ENCODE peak calls at places on chromosomes 11 and 22, in nine cellular contexts. O, S, P, N, Z, A, U, W and K are unnamed samples.

GRCh38 chr11:16815047-16815767 is 76.8 kb downstream of the C11orf58 start:
- DNase-seq in U (peak), P (peak), W (no peak), A (peak), Z (peak), O (no peak), N (no peak), S (peak), K (no peak)

GRCh38 chr11:3816673-3817072 is 8.3 kb downstream of the PGAP2 start:
- DNase-seq in S (no peak), A (no peak), U (no peak), W (no peak), N (no peak), Z (no peak), P (no peak), O (no peak), K (no peak)

GRCh38 chr11:65112551-65113360 is 1.1 kb downstream of the TM7SF2 start:
- DNase-seq in Z (peak), S (peak), U (no peak), N (peak), O (no peak), W (no peak), P (no peak), A (peak), K (no peak)

GRCh38 chr22:20423636-20424511 is 13.8 kb downstream of the SCARF2 start:
- DNase-seq in N (peak), O (no peak), A (no peak), U (no peak), Z (no peak), W (no peak), P (no peak), S (no peak), K (no peak)

GRCh38 chr22:40247976-40248375 is 70.3 kb downstream of the TNRC6B start:
- DNase-seq in U (no peak), S (no peak), Z (no peak), N (no peak), O (no peak), A (no peak), P (no peak), W (no peak), K (no peak)

GRCh38 chr22:43566021-43566420 is 154.2 kb downstream of the MPPED1 start:
- DNase-seq in A (no peak), U (no peak), Z (no peak), O (no peak), N (no peak), W (no peak), S (no peak), P (peak), K (no peak)

GRCh38 chr22:49525776-49526535 is 301.7 kb downstream of the BRD1 start:
- DNase-seq in O (no peak), U (no peak), W (no peak), A (no peak), N (no peak), Z (no peak), S (no peak), P (no peak), K (no peak)

GRCh38 chr11:77071671-77072605 is 5.2 kb downstream of the CAPN5 start:
- DNase-seq in U (peak), N (peak), O (no peak), S (peak), A (peak), W (no peak), P (peak), Z (no peak), K (no peak)

GRCh38 chr22:35477911-35478582 is 62.6 kb upstream of the RASD2 start:
- DNase-seq in O (no peak), W (peak), S (peak), U (peak), Z (peak), P (peak), N (no peak), A (peak), K (no peak)

GRCh38 chr11:19918302-19919049 is 205.8 kb downstream of the NAV2 start:
- DNase-seq in P (peak), A (no peak), U (peak), N (no peak), O (no peak), S (no peak), Z (peak), W (no peak), K (no peak)

GRCh38 chr11:72589802-72590761 is 84.1 kb downstream of the PDE2A start:
- DNase-seq in U (peak), Z (no peak), N (peak), P (peak), O (no peak), S (peak), A (peak), W (no peak), K (no peak)

GRCh38 chr11:33258631-33259184 is 1.5 kb downstream of the HIPK3 start:
- DNase-seq in A (peak), W (no peak), S (no peak), O (no peak), Z (no peak), N (no peak), P (peak), U (peak), K (no peak)

GRCh38 chr11:2987881-2988280 is 4.2 kb downstream of the NAP1L4 start:
- DNase-seq in P (no peak), Z (no peak), S (no peak), O (no peak), W (no peak), U (no peak), N (no peak), A (no peak), K (no peak)

GRCh38 chr11:12216542-12217422 is 106.4 kb downstream of the MICAL2 start:
- DNase-seq in P (no peak), O (no peak), S (no peak), U (no peak), A (peak), W (no peak), N (no peak), Z (peak), K (no peak)

GRCh38 chr11:8168485-8169257 is at the start of gene RIC3:
- DNase-seq in P (no peak), O (no peak), S (peak), Z (no peak), A (no peak), N (peak), W (no peak), U (no peak), K (no peak)

GRCh38 chr22:45455212-45455611 is 41.7 kb downstream of the RIBC2 start:
- DNase-seq in O (no peak), Z (peak), A (no peak), P (peak), U (no peak), W (no peak), N (no peak), S (no peak), K (no peak)

GRCh38 chr22:50236731-50237409 is 8.0 kb downstream of the TUBGCP6 start:
- DNase-seq in W (no peak), A (no peak), Z (peak), N (peak), U (peak), S (no peak), O (no peak), P (no peak), K (no peak)

GRCh38 chr11:112863304-112863703 is 97.9 kb upstream of the NCAM1 start:
- DNase-seq in U (no peak), A (no peak), O (no peak), W (no peak), P (no peak), N (no peak), S (no peak), Z (no peak), K (no peak)

GRCh38 chr11:96390403-96390830 is 604 bp downstream of the JRKL start:
- DNase-seq in N (no peak), P (peak), S (no peak), U (peak), Z (peak), W (no peak), A (peak), O (no peak), K (peak)

GRCh38 chr11:95968585-95968984 is 44.7 kb upstream of the MTMR2 start:
- DNase-seq in A (peak), P (no peak), N (no peak), W (peak), S (no peak), U (peak), O (no peak), Z (no peak), K (no peak)

GRCh38 chr11:124740277-124740882 is 638 bp downstream of the NRGN start:
- DNase-seq in U (peak), W (no peak), A (no peak), O (no peak), N (no peak), Z (no peak), S (peak), P (no peak), K (no peak)

GRCh38 chr11:129279326-129280026 is 87.4 kb upstream of the ARHGAP32 start:
- DNase-seq in A (peak), P (peak), Z (peak), W (peak), O (no peak), U (peak), N (peak), S (peak), K (peak)

GRCh38 chr11:129281471-129282268 is 89.5 kb upstream of the ARHGAP32 start:
- DNase-seq in W (no peak), N (no peak), O (no peak), P (no peak), S (no peak), Z (no peak), U (no peak), A (no peak), K (no peak)

GRCh38 chr11:129280027-129280811 is 88.1 kb upstream of the ARHGAP32 start:
- DNase-seq in S (peak), A (peak), W (no peak), P (peak), Z (no peak), U (peak), O (no peak), N (no peak), K (no peak)

GRCh38 chr11:129277216-129277838 is 85.2 kb upstream of the ARHGAP32 start:
- DNase-seq in Z (no peak), W (peak), P (no peak), N (no peak), U (peak), S (no peak), A (no peak), O (no peak), K (no peak)

GRCh38 chr11:129278586-129279319 is 86.6 kb upstream of the ARHGAP32 start:
- DNase-seq in P (no peak), O (no peak), Z (peak), U (no peak), N (peak), S (peak), W (peak), A (no peak), K (no peak)
- TF ChIP-seq CTCF in P (no peak), O (no peak), Z (no peak), U (no peak), N (no peak), S (no peak), W (no peak), A (no peak), K (peak)

GRCh38 chr11:31687256-31687655 is 123.9 kb downstream of the PAX6 start:
- DNase-seq in Z (no peak), N (no peak), S (no peak), U (peak), W (no peak), O (no peak), P (peak), A (peak), K (no peak)

GRCh38 chr11:31690516-31690915 is 120.6 kb downstream of the PAX6 start:
- DNase-seq in W (no peak), N (no peak), O (no peak), S (no peak), Z (no peak), U (no peak), P (no peak), A (no peak), K (no peak)

GRCh38 chr11:31690041-31690440 is 121.1 kb downstream of the PAX6 start:
- DNase-seq in N (no peak), O (no peak), A (peak), Z (no peak), P (peak), U (peak), S (no peak), W (no peak), K (no peak)

GRCh38 chr11:31687861-31688260 is 123.3 kb downstream of the PAX6 start:
- DNase-seq in S (no peak), Z (no peak), W (no peak), O (no peak), P (no peak), N (no peak), U (no peak), A (no peak), K (no peak)

GRCh38 chr11:31689559-31689958 is 121.6 kb downstream of the PAX6 start:
- DNase-seq in Z (no peak), A (no peak), O (no peak), N (no peak), U (no peak), S (no peak), P (no peak), W (no peak), K (no peak)
- TF ChIP-seq CTCF in Z (no peak), A (no peak), O (no peak), N (no peak), U (no peak), S (no peak), P (no peak), W (no peak), K (no peak)

DNA sequence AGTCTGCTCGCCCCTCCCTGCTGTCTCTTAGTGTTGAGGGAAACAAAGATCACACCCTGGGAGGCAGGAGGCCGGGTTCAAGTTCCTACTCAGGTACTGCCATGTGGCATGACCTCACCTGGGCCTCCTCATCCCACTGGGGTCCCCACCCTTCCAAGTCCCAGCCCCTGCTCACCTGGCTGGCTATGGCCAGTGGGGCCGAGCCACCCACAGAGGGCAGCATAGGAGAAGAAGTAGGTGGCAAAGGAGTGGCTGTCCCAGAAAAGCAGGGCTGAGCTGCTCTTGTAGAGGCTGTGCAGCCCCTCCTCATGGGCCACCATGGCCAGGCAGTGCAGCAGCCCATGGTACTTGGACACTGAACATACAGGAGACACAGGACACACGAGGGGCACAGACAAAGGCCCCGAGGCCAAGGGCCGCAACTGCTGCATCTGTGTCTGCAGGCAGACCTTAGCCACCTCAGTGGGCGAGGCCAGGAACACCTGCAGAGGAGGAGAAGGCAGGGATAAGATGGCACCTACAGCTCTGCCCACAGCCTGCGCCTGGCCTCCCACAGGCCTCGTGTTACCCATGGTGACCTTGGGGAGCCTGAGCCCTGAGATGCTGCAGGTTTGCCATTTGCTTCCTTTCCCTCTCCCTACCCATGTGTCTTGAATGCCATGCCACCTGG is 50.6 kb upstream of the MPEG1 start:
- DNase-seq in W (no peak), N (no peak), P (no peak), A (no peak), Z (no peak), U (no peak), O (no peak), S (peak), K (no peak)
- TF ChIP-seq CTCF in W (no peak), N (no peak), P (no peak), A (no peak), Z (peak), U (no peak), O (peak), S (peak), K (no peak)

GRCh38 chr11:67451658-67451976 is 912 bp downstream of the GPR152 start:
- DNase-seq in U (no peak), W (no peak), S (no peak), Z (no peak), P (no peak), O (no peak), N (no peak), A (no peak), K (no peak)

GRCh38 chr11:67450796-67451657 is 1.5 kb downstream of the GPR152 start:
- DNase-seq in P (no peak), W (no peak), Z (no peak), U (no peak), A (no peak), N (no peak), O (no peak), S (no peak), K (no peak)

GRCh38 chr11:67455054-67455453 is at the start of gene CABP4:
- DNase-seq in W (no peak), P (no peak), U (no peak), N (no peak), Z (no peak), O (no peak), S (no peak), A (no peak), K (no peak)

GRCh38 chr11:67453816-67454732 is 1.1 kb upstream of the CABP4 start:
- DNase-seq in P (no peak), O (no peak), N (no peak), S (peak), Z (no peak), A (no peak), U (no peak), W (no peak), K (no peak)

GRCh38 chr11:67452141-67452952 is at the start of gene GPR152:
- DNase-seq in Z (no peak), U (no peak), W (no peak), O (no peak), P (no peak), S (no peak), A (no peak), N (no peak), K (no peak)
- TF ChIP-seq CTCF in Z (no peak), U (no peak), W (no peak), O (no peak), P (no peak), S (no peak), A (no peak), N (no peak), K (no peak)